ENCODE peak calls at places on chromosomes 1 and 21, in eight cellular contexts. One of them, this sample, is unnamed.

GRCh38 chr1:206907304-206907991 is 10.2 kb downstream of the IL24 start:
- DNase-seq in CD4-positive, alpha-beta T cell: no peak
- DNase-seq in lower leg skin: no peak
- DNase-seq in A673: peak
- DNase-seq in GM13976: no peak
- DNase-seq in fibroblast of lung: no peak
- DNase-seq in H9: peak
- DNase-seq in BE2C: peak
- DNase-seq in this sample: peak

GRCh38 chr21:32624726-32625125 is 12.5 kb upstream of the CFAP298 start:
- DNase-seq in CD4-positive, alpha-beta T cell: no peak
- DNase-seq in lower leg skin: no peak
- DNase-seq in A673: no peak
- DNase-seq in GM13976: no peak
- DNase-seq in fibroblast of lung: peak
- DNase-seq in H9: no peak
- DNase-seq in BE2C: no peak
- DNase-seq in this sample: no peak

GRCh38 chr1:171292799-171293198 is 21.2 kb upstream of the FMO4 start:
- DNase-seq in CD4-positive, alpha-beta T cell: no peak
- DNase-seq in lower leg skin: no peak
- DNase-seq in A673: no peak
- DNase-seq in GM13976: no peak
- DNase-seq in fibroblast of lung: peak
- DNase-seq in H9: no peak
- DNase-seq in BE2C: no peak
- DNase-seq in this sample: no peak

GRCh38 chr1:24442764-24443163 is 27.2 kb downstream of the NIPAL3 start:
- DNase-seq in CD4-positive, alpha-beta T cell: no peak
- DNase-seq in lower leg skin: peak
- DNase-seq in A673: no peak
- DNase-seq in GM13976: no peak
- DNase-seq in fibroblast of lung: peak
- DNase-seq in H9: no peak
- DNase-seq in BE2C: no peak
- DNase-seq in this sample: no peak

GRCh38 chr1:197664391-197664790 is 110.9 kb downstream of the DENND1B start:
- DNase-seq in CD4-positive, alpha-beta T cell: no peak
- DNase-seq in lower leg skin: no peak
- DNase-seq in A673: no peak
- DNase-seq in GM13976: no peak
- DNase-seq in fibroblast of lung: no peak
- DNase-seq in H9: no peak
- DNase-seq in BE2C: no peak
- DNase-seq in this sample: no peak

GRCh38 chr1:39283858-39284257 is 79.4 kb downstream of the MACF1 start:
- DNase-seq in CD4-positive, alpha-beta T cell: no peak
- DNase-seq in lower leg skin: no peak
- DNase-seq in A673: no peak
- DNase-seq in GM13976: no peak
- DNase-seq in fibroblast of lung: no peak
- DNase-seq in H9: no peak
- DNase-seq in BE2C: no peak
- DNase-seq in this sample: no peak

GRCh38 chr1:32249831-32250525 is 1.1 kb upstream of the LCK start:
- DNase-seq in CD4-positive, alpha-beta T cell: peak
- DNase-seq in lower leg skin: no peak
- DNase-seq in A673: no peak
- DNase-seq in GM13976: peak
- DNase-seq in fibroblast of lung: peak
- DNase-seq in H9: no peak
- DNase-seq in BE2C: no peak
- DNase-seq in this sample: peak

GRCh38 chr1:166165661-166166399 is 971 bp downstream of the FAM78B start:
- DNase-seq in CD4-positive, alpha-beta T cell: no peak
- DNase-seq in lower leg skin: peak
- DNase-seq in A673: no peak
- DNase-seq in GM13976: peak
- DNase-seq in fibroblast of lung: peak
- DNase-seq in H9: peak
- DNase-seq in BE2C: peak
- DNase-seq in this sample: peak

GRCh38 chr1:154955718-154956513 is at the start of gene PBXIP1:
- DNase-seq in CD4-positive, alpha-beta T cell: peak
- DNase-seq in lower leg skin: peak
- DNase-seq in A673: peak
- DNase-seq in GM13976: peak
- DNase-seq in fibroblast of lung: peak
- DNase-seq in H9: peak
- DNase-seq in BE2C: peak
- DNase-seq in this sample: peak

GRCh38 chr1:168408531-168409242 is 128.0 kb downstream of the TBX19 start:
- DNase-seq in CD4-positive, alpha-beta T cell: peak
- DNase-seq in lower leg skin: no peak
- DNase-seq in A673: no peak
- DNase-seq in GM13976: peak
- DNase-seq in fibroblast of lung: peak
- DNase-seq in H9: no peak
- DNase-seq in BE2C: no peak
- DNase-seq in this sample: no peak

GRCh38 chr1:97467445-97467844 is 453.4 kb downstream of the DPYD start:
- DNase-seq in CD4-positive, alpha-beta T cell: no peak
- DNase-seq in lower leg skin: no peak
- DNase-seq in A673: no peak
- DNase-seq in GM13976: no peak
- DNase-seq in fibroblast of lung: no peak
- DNase-seq in H9: no peak
- DNase-seq in BE2C: no peak
- DNase-seq in this sample: no peak

GRCh38 chr1:25715888-25716287 is 84.1 kb upstream of the SELENON start:
- DNase-seq in CD4-positive, alpha-beta T cell: no peak
- DNase-seq in lower leg skin: no peak
- DNase-seq in A673: no peak
- DNase-seq in GM13976: no peak
- DNase-seq in fibroblast of lung: no peak
- DNase-seq in H9: no peak
- DNase-seq in BE2C: no peak
- DNase-seq in this sample: no peak

GRCh38 chr1:103250441-103250861 is 142.1 kb upstream of the COL11A1 start:
- DNase-seq in CD4-positive, alpha-beta T cell: no peak
- DNase-seq in lower leg skin: no peak
- DNase-seq in A673: peak
- DNase-seq in GM13976: no peak
- DNase-seq in fibroblast of lung: peak
- DNase-seq in H9: peak
- DNase-seq in BE2C: no peak
- DNase-seq in this sample: peak

GRCh38 chr1:43732132-43732531 is 24.8 kb downstream of the ST3GAL3 start:
- DNase-seq in CD4-positive, alpha-beta T cell: no peak
- DNase-seq in lower leg skin: no peak
- DNase-seq in A673: no peak
- DNase-seq in GM13976: no peak
- DNase-seq in fibroblast of lung: no peak
- DNase-seq in H9: no peak
- DNase-seq in BE2C: no peak
- DNase-seq in this sample: no peak

GRCh38 chr21:46639489-46640386 is 4.3 kb downstream of the PRMT2 start:
- DNase-seq in CD4-positive, alpha-beta T cell: no peak
- DNase-seq in lower leg skin: no peak
- DNase-seq in A673: peak
- DNase-seq in GM13976: no peak
- DNase-seq in fibroblast of lung: peak
- DNase-seq in H9: no peak
- DNase-seq in BE2C: no peak
- DNase-seq in this sample: no peak
- TF ChIP-seq CTCF in CD4-positive, alpha-beta T cell: peak
- TF ChIP-seq CTCF in lower leg skin: no peak
- TF ChIP-seq CTCF in A673: peak
- TF ChIP-seq CTCF in GM13976: no peak
- TF ChIP-seq CTCF in fibroblast of lung: no peak
- TF ChIP-seq CTCF in H9: peak
- TF ChIP-seq CTCF in BE2C: peak
- TF ChIP-seq CTCF in this sample: no peak

DNA sequence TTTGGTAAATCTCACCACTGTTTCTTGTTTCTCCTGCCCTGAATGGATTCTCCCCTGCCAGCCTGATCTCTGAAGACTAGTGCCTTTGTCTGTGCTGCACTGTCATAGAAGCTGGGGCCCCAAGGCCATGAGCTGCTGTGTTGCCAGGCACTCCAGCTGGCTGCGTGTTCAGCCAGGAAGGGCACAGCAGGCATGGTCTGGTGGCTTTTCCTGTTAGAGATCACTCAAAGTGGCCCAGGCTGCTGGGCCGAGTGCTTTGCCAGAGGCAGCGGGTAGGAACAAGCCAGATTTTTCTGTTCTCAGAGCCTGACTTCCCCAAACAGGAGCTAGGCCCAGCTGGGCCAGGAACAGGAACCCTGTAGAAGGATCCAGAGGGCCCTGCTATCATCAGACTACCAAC is 5.2 kb downstream of the ADPRS start:
- DNase-seq in CD4-positive, alpha-beta T cell: peak
- DNase-seq in lower leg skin: no peak
- DNase-seq in A673: no peak
- DNase-seq in GM13976: no peak
- DNase-seq in fibroblast of lung: no peak
- DNase-seq in H9: no peak
- DNase-seq in BE2C: peak
- DNase-seq in this sample: no peak
- TF ChIP-seq CTCF in CD4-positive, alpha-beta T cell: no peak
- TF ChIP-seq CTCF in lower leg skin: no peak
- TF ChIP-seq CTCF in A673: no peak
- TF ChIP-seq CTCF in GM13976: no peak
- TF ChIP-seq CTCF in fibroblast of lung: no peak
- TF ChIP-seq CTCF in H9: no peak
- TF ChIP-seq CTCF in BE2C: no peak
- TF ChIP-seq CTCF in this sample: no peak

DNA sequence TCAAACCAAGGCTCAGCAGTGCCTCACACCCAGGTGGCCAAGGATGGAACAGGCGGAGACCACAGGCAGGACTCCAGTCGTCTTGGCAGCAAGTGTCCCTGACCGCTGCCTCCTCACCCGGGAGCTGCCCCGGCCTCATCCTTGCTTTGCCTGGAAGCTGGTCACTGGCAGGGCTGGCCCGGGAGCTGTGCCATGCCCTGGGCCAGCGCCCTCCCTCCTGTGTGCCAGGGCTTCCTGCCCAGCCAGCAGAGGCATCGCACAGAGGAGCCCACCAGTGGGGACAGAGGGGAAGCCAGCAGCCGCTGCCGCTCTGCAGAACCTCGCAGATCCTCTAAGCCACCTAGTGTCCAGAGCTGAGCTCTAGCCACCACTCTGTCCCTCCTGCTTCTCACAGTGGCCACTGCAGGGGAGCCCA is 7.8 kb downstream of the CASZ1 start:
- DNase-seq in CD4-positive, alpha-beta T cell: no peak
- DNase-seq in lower leg skin: no peak
- DNase-seq in A673: no peak
- DNase-seq in GM13976: no peak
- DNase-seq in fibroblast of lung: peak
- DNase-seq in H9: peak
- DNase-seq in BE2C: peak
- DNase-seq in this sample: peak
- TF ChIP-seq CTCF in CD4-positive, alpha-beta T cell: no peak
- TF ChIP-seq CTCF in lower leg skin: no peak
- TF ChIP-seq CTCF in A673: peak
- TF ChIP-seq CTCF in GM13976: no peak
- TF ChIP-seq CTCF in fibroblast of lung: no peak
- TF ChIP-seq CTCF in H9: peak
- TF ChIP-seq CTCF in BE2C: peak
- TF ChIP-seq CTCF in this sample: peak

DNA sequence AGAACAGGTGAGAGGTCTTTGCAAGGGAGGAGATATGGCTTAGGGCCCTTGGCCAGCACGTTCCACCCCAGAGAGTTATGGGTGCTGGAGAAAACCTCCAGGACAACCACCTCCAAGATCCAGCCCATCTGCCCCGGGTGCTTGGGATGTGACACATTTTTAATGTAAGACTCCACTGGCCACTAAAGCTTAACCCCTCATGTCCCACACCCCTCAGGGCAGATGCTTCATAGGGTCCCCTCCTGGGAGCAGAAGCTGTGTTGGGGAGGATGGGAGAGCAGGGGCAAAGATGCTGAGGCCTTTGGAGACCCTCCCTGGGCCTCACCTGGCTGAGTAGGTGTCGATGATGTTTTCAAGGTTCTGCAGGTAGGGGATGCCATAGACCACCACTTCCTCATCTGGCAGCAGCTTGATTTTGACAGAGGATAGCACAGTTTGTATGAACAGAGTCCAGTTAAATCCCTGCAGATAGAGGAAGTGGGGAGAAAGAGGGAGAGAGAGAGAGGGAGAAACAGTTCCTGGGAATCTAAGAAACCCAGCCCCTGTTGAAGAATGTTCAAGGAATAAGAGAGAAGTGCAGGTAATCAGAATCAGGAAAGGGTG is 11.9 kb downstream of the PRXL2B start:
- DNase-seq in CD4-positive, alpha-beta T cell: no peak
- DNase-seq in lower leg skin: no peak
- DNase-seq in A673: no peak
- DNase-seq in GM13976: no peak
- DNase-seq in fibroblast of lung: no peak
- DNase-seq in H9: no peak
- DNase-seq in BE2C: no peak
- DNase-seq in this sample: no peak
- TF ChIP-seq CTCF in CD4-positive, alpha-beta T cell: no peak
- TF ChIP-seq CTCF in lower leg skin: no peak
- TF ChIP-seq CTCF in A673: no peak
- TF ChIP-seq CTCF in GM13976: no peak
- TF ChIP-seq CTCF in fibroblast of lung: no peak
- TF ChIP-seq CTCF in H9: peak
- TF ChIP-seq CTCF in BE2C: no peak
- TF ChIP-seq CTCF in this sample: no peak

GRCh38 chr1:7218210-7218832 is 433.1 kb downstream of the CAMTA1 start:
- DNase-seq in CD4-positive, alpha-beta T cell: no peak
- DNase-seq in lower leg skin: no peak
- DNase-seq in A673: peak
- DNase-seq in GM13976: peak
- DNase-seq in fibroblast of lung: peak
- DNase-seq in H9: peak
- DNase-seq in BE2C: peak
- DNase-seq in this sample: peak
- TF ChIP-seq CTCF in CD4-positive, alpha-beta T cell: peak
- TF ChIP-seq CTCF in lower leg skin: no peak
- TF ChIP-seq CTCF in A673: peak
- TF ChIP-seq CTCF in GM13976: peak
- TF ChIP-seq CTCF in fibroblast of lung: peak
- TF ChIP-seq CTCF in H9: peak
- TF ChIP-seq CTCF in BE2C: peak
- TF ChIP-seq CTCF in this sample: peak

This sample was measured in nephron progenitor cell.